ENCODE peak calls at places on chromosomes 16 and 17, in eight cellular contexts. E is T47D; T is EL; D is GM04503; X is fibroblast of pulmonary artery; A is activated naive CD8-positive, alpha-beta T cell treated with anti-CD3 and anti-CD28 coated beads for 36 hours; N is HepG2; G is stromal cell of bone marrow. C is an unnamed sample.

GRCh38 chr17:39688475-39688835 is 598 bp upstream of the PGAP3 start:
- DNase-seq in E (no peak), T (peak), D (no peak), X (no peak), A (no peak), N (no peak), G (no peak), C (no peak)

GRCh38 chr16:19898924-19899604 is 14.4 kb upstream of the GPRC5B start:
- DNase-seq in E (peak), T (peak), D (no peak), X (peak), A (peak), N (peak), G (peak), C (no peak)

GRCh38 chr17:61279476-61280145 is 120.0 kb upstream of the TBX2 start:
- DNase-seq in E (no peak), T (no peak), D (no peak), X (no peak), A (no peak), N (no peak), G (peak), C (no peak)

GRCh38 chr16:57512296-57513001 is 23.9 kb downstream of the CCDC102A start:
- DNase-seq in E (no peak), T (no peak), D (no peak), X (no peak), A (no peak), N (no peak), G (no peak), C (no peak)

GRCh38 chr17:44374306-44375195 is 10.9 kb upstream of the FAM171A2 start:
- DNase-seq in E (no peak), T (no peak), D (no peak), X (no peak), A (no peak), N (peak), G (no peak), C (no peak)

GRCh38 chr17:50559674-50560184 is 786 bp upstream of the CACNA1G start:
- DNase-seq in E (no peak), T (peak), D (no peak), X (peak), A (peak), N (no peak), G (peak), C (no peak)

GRCh38 chr17:76438906-76439305 is 14.0 kb downstream of the UBE2O start:
- DNase-seq in E (no peak), T (no peak), D (no peak), X (no peak), A (no peak), N (peak), G (no peak), C (no peak)

GRCh38 chr16:81513204-81514040 is 68.8 kb downstream of the CMIP start:
- DNase-seq in E (peak), T (peak), D (no peak), X (peak), A (no peak), N (peak), G (no peak), C (no peak)

GRCh38 chr17:48037036-48037881 is at the start of gene COPZ2:
- DNase-seq in E (peak), T (peak), D (no peak), X (peak), A (peak), N (peak), G (no peak), C (no peak)

GRCh38 chr17:64938925-64939474 is 19.7 kb upstream of the LRRC37A3 start:
- DNase-seq in E (no peak), T (peak), D (no peak), X (peak), A (peak), N (peak), G (no peak), C (no peak)

GRCh38 chr16:368388-369158 is 1.8 kb downstream of the MRPL28 start:
- DNase-seq in E (no peak), T (no peak), D (no peak), X (no peak), A (no peak), N (no peak), G (no peak), C (no peak)

GRCh38 chr17:79968116-79968515 is 67.6 kb downstream of the TBC1D16 start:
- DNase-seq in E (no peak), T (no peak), D (no peak), X (no peak), A (no peak), N (no peak), G (no peak), C (no peak)

GRCh38 chr17:68453991-68454665 is 3.2 kb downstream of the WIPI1 start:
- DNase-seq in E (no peak), T (no peak), D (no peak), X (no peak), A (no peak), N (no peak), G (no peak), C (no peak)

GRCh38 chr17:21463779-21464407 is 87.7 kb downstream of the KCNJ12 start:
- DNase-seq in E (no peak), T (no peak), D (no peak), X (no peak), A (no peak), N (no peak), G (no peak), C (no peak)

GRCh38 chr16:88308441-88309173 is 74.2 kb upstream of the ZNF469 start:
- DNase-seq in E (no peak), T (no peak), D (no peak), X (no peak), A (no peak), N (no peak), G (no peak), C (no peak)

GRCh38 chr17:3750926-3751325 is 27.2 kb downstream of the HASPIN start:
- DNase-seq in E (no peak), T (no peak), D (no peak), X (no peak), A (peak), N (no peak), G (no peak), C (no peak)

GRCh38 chr17:68600123-68600880 is 865 bp downstream of the FAM20A start:
- DNase-seq in E (no peak), T (no peak), D (no peak), X (no peak), A (peak), N (peak), G (no peak), C (no peak)

GRCh38 chr16:14300631-14301149 is 229.6 kb downstream of the MRTFB start:
- DNase-seq in E (peak), T (peak), D (no peak), X (peak), A (peak), N (peak), G (peak), C (no peak)

GRCh38 chr16:27892879-27893278 is 170.6 kb downstream of the GSG1L start:
- DNase-seq in E (no peak), T (no peak), D (no peak), X (no peak), A (no peak), N (no peak), G (no peak), C (no peak)

GRCh38 chr17:28447396-28447760 is 26.1 kb upstream of the SLC13A2 start:
- DNase-seq in E (no peak), T (no peak), D (no peak), X (no peak), A (no peak), N (no peak), G (no peak), C (no peak)

GRCh38 chr17:33753452-33753851 is 460.4 kb upstream of the ASIC2 start:
- DNase-seq in E (no peak), T (no peak), D (no peak), X (no peak), A (no peak), N (no peak), G (no peak), C (no peak)

C was measured in non-pigmented ciliary epithelial cell.